ENCODE peak calls at places on chromosomes 5 and 9, in six cellular contexts. R, Q, M, C, P and A are unnamed samples.
A peak's percentile ranks its signal among the peaks of the same experiment; 100 is the strongest.

GRCh38 chr9:106104887-106105286 is 410.5 kb downstream of the TMEM38B start:
- DNase-seq in R (no peak), Q (no peak), M (no peak), C (no peak), P (no peak), A (no peak)

GRCh38 chr5:134821841-134822240 is 23.9 kb upstream of the C5orf24 start:
- DNase-seq in R (no peak), Q (no peak), M (no peak), C (no peak), P (no peak), A (no peak)

GRCh38 chr5:159451197-159452052 is 121.1 kb upstream of the IL12B start:
- DNase-seq in R (peak; percentile 66), Q (no peak), M (no peak), C (peak; percentile 71), P (no peak), A (no peak)

GRCh38 chr5:172901788-172902496 is 57.3 kb upstream of the RPL26L1 start:
- DNase-seq in R (no peak), Q (no peak), M (no peak), C (no peak), P (no peak), A (no peak)

GRCh38 chr5:6829150-6829784 is 116.0 kb downstream of the TENT4A start:
- DNase-seq in R (no peak), Q (no peak), M (no peak), C (no peak), P (no peak), A (no peak)

GRCh38 chr5:11584008-11584407 is 320.2 kb downstream of the CTNND2 start:
- DNase-seq in R (no peak), Q (no peak), M (no peak), C (no peak), P (no peak), A (no peak)

GRCh38 chr9:98333703-98334582 is 78.5 kb upstream of the TBC1D2 start:
- DNase-seq in R (no peak), Q (no peak), M (no peak), C (no peak), P (no peak), A (no peak)

GRCh38 chr5:179623906-179624741 is 653 bp upstream of the HNRNPH1 start:
- DNase-seq in R (no peak), Q (no peak), M (peak; percentile 23), C (no peak), P (no peak), A (no peak)

GRCh38 chr5:116396700-116397099 is 177.9 kb downstream of the SEMA6A start:
- DNase-seq in R (no peak), Q (no peak), M (no peak), C (no peak), P (no peak), A (peak; percentile 18)

GRCh38 chr5:95283022-95283615 is 1.8 kb downstream of the MCTP1 start:
- DNase-seq in R (no peak), Q (no peak), M (no peak), C (no peak), P (no peak), A (no peak)
- H3K4me3 ChIP-seq in R (no peak overlapping the region), Q (no peak overlapping the region), M (no peak overlapping the region), C (no peak overlapping the region), P (peak overlapping the region; percentile 77), A (peak overlapping the region; percentile 69)

GRCh38 chr9:37364136-37364535 is 58.4 kb upstream of the GRHPR start:
- DNase-seq in R (no peak), Q (no peak), M (no peak), C (no peak), P (no peak), A (no peak)
- H3K27ac ChIP-seq in R (no peak overlapping the region), Q (no peak overlapping the region), M (no peak overlapping the region), C (no peak overlapping the region), P (no peak overlapping the region), A (no peak overlapping the region)

GRCh38 chr9:14213504-14213903 is 100.4 kb downstream of the NFIB start:
- DNase-seq in R (no peak), Q (no peak), M (no peak), C (no peak), P (no peak), A (no peak)

GRCh38 chr9:14211564-14211963 is 102.4 kb downstream of the NFIB start:
- DNase-seq in R (no peak), Q (no peak), M (no peak), C (no peak), P (no peak), A (no peak)

GRCh38 chr9:14212116-14212515 is 101.8 kb downstream of the NFIB start:
- DNase-seq in R (no peak), Q (no peak), M (no peak), C (no peak), P (no peak), A (no peak)

GRCh38 chr9:14214065-14214684 is 99.8 kb downstream of the NFIB start:
- DNase-seq in R (no peak), Q (no peak), M (no peak), C (no peak), P (no peak), A (no peak)

GRCh38 chr9:14212697-14213420 is 101.1 kb downstream of the NFIB start:
- DNase-seq in R (no peak), Q (no peak), M (no peak), C (no peak), P (no peak), A (no peak)
- H3K4me1 ChIP-seq in R (peaks cover 4% of the 10 kb centered on the region), Q (no peaks in the 10 kb centered on the region), M (no peaks in the 10 kb centered on the region), C (peaks cover 88% of the 10 kb centered on the region), P (no peaks in the 10 kb centered on the region), A (peaks cover 65% of the 10 kb centered on the region)

GRCh38 chr5:80216753-80217596 is 38.9 kb downstream of the SERINC5 start:
- DNase-seq in R (peak; percentile 83), Q (no peak), M (no peak), C (peak; percentile 84), P (no peak), A (peak; percentile 91)

GRCh38 chr5:80216096-80216495 is 39.8 kb downstream of the SERINC5 start:
- DNase-seq in R (no peak), Q (no peak), M (no peak), C (no peak), P (no peak), A (no peak)

GRCh38 chr5:80220268-80220897 is 35.5 kb downstream of the SERINC5 start:
- DNase-seq in R (no peak), Q (no peak), M (no peak), C (no peak), P (no peak), A (no peak)

GRCh38 chr5:80217667-80218066 is 38.2 kb downstream of the SERINC5 start:
- DNase-seq in R (no peak), Q (no peak), M (no peak), C (no peak), P (no peak), A (no peak)

GRCh38 chr5:80219381-80219780 is 36.5 kb downstream of the SERINC5 start:
- DNase-seq in R (no peak), Q (no peak), M (no peak), C (peak; percentile 14), P (no peak), A (no peak)
- H3K4me3 ChIP-seq in R (no peak overlapping the region), Q (peak overlapping the region; percentile 32), M (no peak overlapping the region), C (no peak overlapping the region), P (no peak overlapping the region), A (no peak overlapping the region)

GRCh38 chr5:25964009-25964372 is 1074.4 kb downstream of the CDH9 start:
- DNase-seq in R (no peak), Q (no peak), M (no peak), C (no peak), P (no peak), A (no peak)

GRCh38 chr5:25963251-25964008 is 1075.0 kb downstream of the CDH9 start:
- DNase-seq in R (no peak), Q (no peak), M (no peak), C (no peak), P (no peak), A (peak; percentile 73)
- H3K27ac ChIP-seq in R (no peak overlapping the region), Q (no peak overlapping the region), M (no peak overlapping the region), C (no peak overlapping the region), P (no peak overlapping the region), A (no peak overlapping the region)

GRCh38 chr5:141923443-141924313 is at the start of gene DELE1:
- DNase-seq in R (peak; percentile 97), Q (peak; percentile 79), M (peak; percentile 85), C (peak; percentile 97), P (peak; percentile 82), A (peak; percentile 97)

GRCh38 chr5:141929398-141930058 is 5.9 kb downstream of the DELE1 start:
- DNase-seq in R (no peak), Q (no peak), M (no peak), C (no peak), P (no peak), A (no peak)

GRCh38 chr5:141920771-141921170 is 2.9 kb upstream of the DELE1 start:
- DNase-seq in R (no peak), Q (no peak), M (no peak), C (no peak), P (no peak), A (no peak)

GRCh38 chr5:141928051-141928450 is 4.4 kb downstream of the DELE1 start:
- DNase-seq in R (no peak), Q (no peak), M (no peak), C (no peak), P (no peak), A (no peak)

GRCh38 chr5:141926434-141926833 is 2.8 kb downstream of the DELE1 start:
- DNase-seq in R (no peak), Q (no peak), M (no peak), C (no peak), P (no peak), A (no peak)
- H3K4me1 ChIP-seq in R (peaks cover 8% of the 10 kb centered on the region), Q (peaks cover 10% of the 10 kb centered on the region), M (peaks cover 16% of the 10 kb centered on the region), C (peaks cover 59% of the 10 kb centered on the region), P (peaks cover 2% of the 10 kb centered on the region), A (peaks cover 18% of the 10 kb centered on the region)